ENCODE peak calls at places on chromosomes 3 and 15, in eight cellular contexts. One of them, this sample, is unnamed.

GRCh38 chr15:38930851-38931572 is 366.4 kb upstream of the RASGRP1 start:
- DNase-seq in AG04450: peak; percentile 21
- DNase-seq in mesothelial cell of epicardium: no peak
- DNase-seq in ACHN: no peak
- DNase-seq in activated gamma-delta T cell treated with Interleukin-2 at 50 U/mL for 16 hours: no peak
- DNase-seq in A549: no peak
- DNase-seq in kidney glomerular epithelial cell: no peak
- DNase-seq in gastrocnemius medialis: no peak
- DNase-seq in this sample: no peak

GRCh38 chr15:45586990-45587860 is at the start of gene BLOC1S6:
- DNase-seq in AG04450: peak; percentile 74
- DNase-seq in mesothelial cell of epicardium: peak; percentile 77
- DNase-seq in ACHN: peak; percentile 88
- DNase-seq in activated gamma-delta T cell treated with Interleukin-2 at 50 U/mL for 16 hours: peak; percentile 83
- DNase-seq in A549: peak; percentile 50
- DNase-seq in kidney glomerular epithelial cell: peak; percentile 63
- DNase-seq in gastrocnemius medialis: peak; percentile 82
- DNase-seq in this sample: peak; percentile 77

GRCh38 chr3:129482721-129483120 is 42.7 kb downstream of the IFT122 start:
- DNase-seq in AG04450: no peak
- DNase-seq in mesothelial cell of epicardium: no peak
- DNase-seq in ACHN: peak; percentile 7
- DNase-seq in activated gamma-delta T cell treated with Interleukin-2 at 50 U/mL for 16 hours: no peak
- DNase-seq in A549: no peak
- DNase-seq in kidney glomerular epithelial cell: no peak
- DNase-seq in gastrocnemius medialis: no peak
- DNase-seq in this sample: no peak

GRCh38 chr3:52278510-52279069 is at the start of gene WDR82:
- DNase-seq in AG04450: peak; percentile 74
- DNase-seq in mesothelial cell of epicardium: peak; percentile 100
- DNase-seq in ACHN: peak; percentile 88
- DNase-seq in activated gamma-delta T cell treated with Interleukin-2 at 50 U/mL for 16 hours: peak; percentile 97
- DNase-seq in A549: peak; percentile 70
- DNase-seq in kidney glomerular epithelial cell: peak; percentile 93
- DNase-seq in gastrocnemius medialis: peak; percentile 96
- DNase-seq in this sample: peak; percentile 77

GRCh38 chr15:61011576-61012336 is 217.3 kb downstream of the RORA start:
- DNase-seq in AG04450: no peak
- DNase-seq in mesothelial cell of epicardium: no peak
- DNase-seq in ACHN: no peak
- DNase-seq in activated gamma-delta T cell treated with Interleukin-2 at 50 U/mL for 16 hours: no peak
- DNase-seq in A549: no peak
- DNase-seq in kidney glomerular epithelial cell: no peak
- DNase-seq in gastrocnemius medialis: no peak
- DNase-seq in this sample: no peak

GRCh38 chr3:47431225-47431624 is 44.5 kb downstream of the SCAP start:
- DNase-seq in AG04450: no peak
- DNase-seq in mesothelial cell of epicardium: no peak
- DNase-seq in ACHN: no peak
- DNase-seq in activated gamma-delta T cell treated with Interleukin-2 at 50 U/mL for 16 hours: no peak
- DNase-seq in A549: no peak
- DNase-seq in kidney glomerular epithelial cell: no peak
- DNase-seq in gastrocnemius medialis: no peak
- DNase-seq in this sample: no peak

GRCh38 chr3:353191-353739 is 156.7 kb downstream of the CHL1 start:
- DNase-seq in AG04450: no peak
- DNase-seq in mesothelial cell of epicardium: no peak
- DNase-seq in ACHN: no peak
- DNase-seq in activated gamma-delta T cell treated with Interleukin-2 at 50 U/mL for 16 hours: no peak
- DNase-seq in A549: no peak
- DNase-seq in kidney glomerular epithelial cell: no peak
- DNase-seq in gastrocnemius medialis: no peak
- DNase-seq in this sample: no peak

GRCh38 chr3:25572919-25573385 is 91.8 kb downstream of the TOP2B start:
- DNase-seq in AG04450: no peak
- DNase-seq in mesothelial cell of epicardium: no peak
- DNase-seq in ACHN: no peak
- DNase-seq in activated gamma-delta T cell treated with Interleukin-2 at 50 U/mL for 16 hours: no peak
- DNase-seq in A549: no peak
- DNase-seq in kidney glomerular epithelial cell: no peak
- DNase-seq in gastrocnemius medialis: no peak
- DNase-seq in this sample: no peak

GRCh38 chr3:104856743-104857142 is 510.0 kb upstream of the ALCAM start:
- DNase-seq in AG04450: no peak
- DNase-seq in mesothelial cell of epicardium: no peak
- DNase-seq in ACHN: no peak
- DNase-seq in activated gamma-delta T cell treated with Interleukin-2 at 50 U/mL for 16 hours: no peak
- DNase-seq in A549: no peak
- DNase-seq in kidney glomerular epithelial cell: no peak
- DNase-seq in gastrocnemius medialis: no peak
- DNase-seq in this sample: no peak

GRCh38 chr15:70494861-70495571 is 268.3 kb downstream of the UACA start:
- DNase-seq in AG04450: peak; percentile 82
- DNase-seq in mesothelial cell of epicardium: peak; percentile 53
- DNase-seq in ACHN: peak; percentile 85
- DNase-seq in activated gamma-delta T cell treated with Interleukin-2 at 50 U/mL for 16 hours: no peak
- DNase-seq in A549: peak; percentile 100
- DNase-seq in kidney glomerular epithelial cell: peak; percentile 92
- DNase-seq in gastrocnemius medialis: no peak
- DNase-seq in this sample: no peak

GRCh38 chr3:177694316-177694715 is 497.0 kb upstream of the TBL1XR1 start:
- DNase-seq in AG04450: peak; percentile 55
- DNase-seq in mesothelial cell of epicardium: no peak
- DNase-seq in ACHN: no peak
- DNase-seq in activated gamma-delta T cell treated with Interleukin-2 at 50 U/mL for 16 hours: no peak
- DNase-seq in A549: no peak
- DNase-seq in kidney glomerular epithelial cell: no peak
- DNase-seq in gastrocnemius medialis: no peak
- DNase-seq in this sample: peak; percentile 61

GRCh38 chr15:77024273-77025065 is 29.5 kb downstream of the PSTPIP1 start:
- DNase-seq in AG04450: no peak
- DNase-seq in mesothelial cell of epicardium: peak; percentile 61
- DNase-seq in ACHN: peak; percentile 50
- DNase-seq in activated gamma-delta T cell treated with Interleukin-2 at 50 U/mL for 16 hours: peak; percentile 63
- DNase-seq in A549: peak; percentile 91
- DNase-seq in kidney glomerular epithelial cell: peak; percentile 11
- DNase-seq in gastrocnemius medialis: peak; percentile 56
- DNase-seq in this sample: no peak

This sample was measured in NCI-H1048.